ENCODE peak calls at places on chromosomes 1 and 21, in six cellular contexts. F, V, A, J, P and B are unnamed samples.

GRCh38 chr1:204251926-204252689 is 38.3 kb upstream of the GOLT1A start:
- DNase-seq in F (no peak), V (no peak), A (no peak), J (no peak), P (no peak), B (no peak)

GRCh38 chr1:246131095-246131494 is 376.0 kb downstream of the SMYD3 start:
- DNase-seq in F (no peak), V (no peak), A (no peak), J (no peak), P (no peak), B (no peak)

GRCh38 chr1:213231795-213232231 is 180.8 kb downstream of the RPS6KC1 start:
- DNase-seq in F (no peak), V (no peak), A (no peak), J (no peak), P (no peak), B (no peak)

GRCh38 chr1:10728595-10729410 is 67.6 kb downstream of the CASZ1 start:
- DNase-seq in F (no peak), V (no peak), A (no peak), J (no peak), P (no peak), B (no peak)

GRCh38 chr1:219529116-219529515 is 83.8 kb downstream of the ZC3H11B start:
- DNase-seq in F (no peak), V (no peak), A (no peak), J (no peak), P (no peak), B (no peak)

GRCh38 chr1:107965112-107965991 is at the start of gene VAV3:
- DNase-seq in F (peak; percentile 25), V (no peak), A (peak; percentile 74), J (peak; percentile 82), P (peak; percentile 58), B (peak; percentile 42)

GRCh38 chr1:85544689-85545203 is 35.8 kb upstream of the CCN1 start:
- DNase-seq in F (no peak), V (no peak), A (no peak), J (no peak), P (no peak), B (no peak)

GRCh38 chr1:175548774-175549173 is 194.6 kb downstream of the TNR start:
- DNase-seq in F (no peak), V (no peak), A (no peak), J (no peak), P (no peak), B (no peak)

GRCh38 chr21:14603202-14603601 is 57.1 kb upstream of the SAMSN1 start:
- DNase-seq in F (no peak), V (no peak), A (no peak), J (no peak), P (no peak), B (no peak)

GRCh38 chr1:40421694-40422384 is 28.4 kb upstream of the ZFP69B start:
- DNase-seq in F (no peak), V (no peak), A (no peak), J (no peak), P (no peak), B (no peak)

GRCh38 chr1:153192697-153193096 is 10.5 kb upstream of the LELP1 start:
- DNase-seq in F (no peak), V (no peak), A (no peak), J (no peak), P (no peak), B (no peak)